ENCODE peak calls at places on chromosomes 4 and X, in eight cellular contexts. Y is WTC11; H is neural crest cell; R is stimulated activated CD8-positive, alpha-beta memory T cell treated with anti-CD3 and anti-CD28 coated beads, Interleukin-4, amount 100 ng/mL, for 48 hours; J is RPMI7951; E is ovary; T is hypothalamus; C is AML-193. V is an unnamed sample.

GRCh38 chrX:109931677-109932076 is 71.2 kb upstream of the TMEM164 start:
- DNase-seq in Y (no peak), H (no peak), R (no peak), J (no peak), E (no peak), T (no peak), C (no peak), V (no peak)

GRCh38 chr4:160117686-160118085 is 1014.8 kb downstream of the RAPGEF2 start:
- DNase-seq in Y (no peak), H (no peak), R (no peak), J (no peak), E (no peak), T (no peak), C (no peak), V (no peak)

GRCh38 chr4:26197018-26197779 is 123.6 kb upstream of the RBPJ start:
- DNase-seq in Y (no peak), H (no peak), R (peak), J (peak), E (no peak), T (no peak), C (peak), V (no peak)

GRCh38 chrX:72269671-72270251 is 7.3 kb downstream of the RPS4X start:
- DNase-seq in Y (no peak), H (no peak), R (peak), J (peak), E (no peak), T (no peak), C (no peak), V (no peak)

GRCh38 chr4:67764183-67764582 is 10.0 kb upstream of the GNRHR start:
- DNase-seq in Y (no peak), H (no peak), R (no peak), J (no peak), E (no peak), T (no peak), C (no peak), V (no peak)

GRCh38 chrX:10050481-10050880 is 83.3 kb downstream of the CLDN34 start:
- DNase-seq in Y (peak), H (no peak), R (no peak), J (peak), E (no peak), T (peak), C (no peak), V (peak)

GRCh38 chr4:2482192-2482591 is 13.3 kb downstream of the RNF4 start:
- DNase-seq in Y (no peak), H (no peak), R (no peak), J (no peak), E (no peak), T (no peak), C (no peak), V (no peak)

GRCh38 chr4:89539374-89539773 is 231.8 kb upstream of the GPRIN3 start:
- DNase-seq in Y (no peak), H (no peak), R (no peak), J (peak), E (no peak), T (no peak), C (no peak), V (no peak)

GRCh38 chr4:145843148-145843547 is 95.5 kb downstream of the ZNF827 start:
- DNase-seq in Y (no peak), H (no peak), R (no peak), J (peak), E (no peak), T (no peak), C (no peak), V (no peak)

GRCh38 chr4:144300616-144301015 is 160.1 kb upstream of the GYPA start:
- DNase-seq in Y (no peak), H (no peak), R (no peak), J (no peak), E (no peak), T (no peak), C (no peak), V (no peak)

GRCh38 chrX:66004928-66005831 is 34.7 kb downstream of the VSIG4 start:
- DNase-seq in Y (no peak), H (no peak), R (no peak), J (no peak), E (no peak), T (no peak), C (peak), V (no peak)

GRCh38 chrX:100615015-100615414 is 21.6 kb downstream of the TSPAN6 start:
- DNase-seq in Y (no peak), H (no peak), R (no peak), J (peak), E (peak), T (no peak), C (peak), V (no peak)

GRCh38 chrX:50718791-50719190 is 95.2 kb downstream of the SHROOM4 start:
- DNase-seq in Y (no peak), H (no peak), R (no peak), J (no peak), E (no peak), T (no peak), C (no peak), V (no peak)

GRCh38 chrX:119791437-119792231 is at the start of gene RPL39:
- DNase-seq in Y (peak), H (peak), R (peak), J (peak), E (peak), T (peak), C (peak), V (peak)

GRCh38 chr4:40132816-40133215 is 64.0 kb upstream of the RHOH start:
- DNase-seq in Y (no peak), H (no peak), R (no peak), J (no peak), E (no peak), T (no peak), C (no peak), V (no peak)

GRCh38 chr4:147941373-147941772 is 209.5 kb downstream of the ARHGAP10 start:
- DNase-seq in Y (no peak), H (no peak), R (no peak), J (no peak), E (no peak), T (no peak), C (no peak), V (no peak)

GRCh38 chr4:84573738-84574720 is 8.9 kb upstream of the CDS1 start:
- DNase-seq in Y (no peak), H (no peak), R (no peak), J (peak), E (no peak), T (no peak), C (no peak), V (no peak)

GRCh38 chrX:13078739-13079444 is 34.5 kb upstream of the FAM9C start:
- DNase-seq in Y (no peak), H (no peak), R (no peak), J (peak), E (peak), T (peak), C (peak), V (peak)

GRCh38 chr4:118732591-118733330 is 47.6 kb downstream of the METTL14 start:
- DNase-seq in Y (no peak), H (no peak), R (no peak), J (no peak), E (no peak), T (no peak), C (no peak), V (no peak)